ENCODE peak calls at places on chromosomes 2 and 18, in nine cellular contexts. C is stimulated activated CD4-positive, alpha-beta T cell treated with anti-CD3 and anti-CD28 coated beads, Interleukin-4, amount 100 ng/mL, for 4 hours; X is activated T-helper 1 cell treated with Interleukin-2 at 50 U/mL for 16 hours; A is cardiac muscle cell; G is stomach; W is stimulated activated CD8-positive, alpha-beta memory T cell treated with anti-CD3 and anti-CD28 coated beads, Interleukin-15, amount 100 ng/mL, for 24 hours; Z is memory B cell; Q is testis; V is mucosa of gallbladder. T is an unnamed sample.

GRCh38 chr18:4987452-4988405 is 209.3 kb downstream of the AKAIN1 start:
- DNase-seq in C (no peak), Q (no peak), A (no peak), Z (no peak), G (no peak), X (no peak), V (no peak), W (no peak), T (no peak)

GRCh38 chr2:241038374-241039180 is 40.2 kb downstream of the SNED1 start:
- DNase-seq in G (no peak), V (no peak), C (no peak), X (no peak), Z (no peak), A (no peak), Q (no peak), W (no peak), T (no peak)

GRCh38 chr2:155368934-155369333 is 670.4 kb downstream of the KCNJ3 start:
- DNase-seq in G (no peak), V (no peak), X (no peak), C (no peak), W (no peak), Z (no peak), Q (no peak), A (peak), T (no peak)

GRCh38 chr2:25279091-25279651 is 62.6 kb downstream of the DNMT3A start:
- DNase-seq in Q (peak), A (no peak), G (peak), V (peak), X (no peak), Z (peak), C (no peak), W (no peak), T (no peak)

GRCh38 chr2:59936031-59936430 is 617.4 kb downstream of the BCL11A start:
- DNase-seq in G (no peak), X (no peak), Q (no peak), A (no peak), W (no peak), Z (no peak), V (no peak), C (no peak), T (no peak)

GRCh38 chr2:28405537-28405936 is 12.9 kb downstream of the FOSL2 start:
- DNase-seq in X (no peak), Z (no peak), V (no peak), W (no peak), G (no peak), A (no peak), Q (no peak), C (no peak), T (no peak)

GRCh38 chr2:24858996-24859395 is 61.0 kb downstream of the ADCY3 start:
- DNase-seq in V (no peak), G (no peak), Q (no peak), X (no peak), Z (no peak), C (no peak), W (no peak), A (no peak), T (no peak)

GRCh38 chr2:42064417-42064942 is 16.7 kb downstream of the PKDCC start:
- DNase-seq in V (peak), Z (no peak), X (no peak), C (no peak), Q (no peak), W (no peak), G (no peak), A (no peak), T (no peak)

GRCh38 chr2:95298471-95299111 is 1.4 kb downstream of the KCNIP3 start:
- DNase-seq in W (no peak), G (no peak), V (no peak), A (no peak), X (no peak), Q (no peak), Z (no peak), C (no peak), T (no peak)

GRCh38 chr2:237674731-237675276 is 47.4 kb downstream of the LRRFIP1 start:
- DNase-seq in A (peak), W (peak), X (peak), Z (peak), Q (peak), C (peak), V (peak), G (peak), T (peak)

GRCh38 chr2:181955010-181955409 is 30.6 kb upstream of the PPP1R1C start:
- DNase-seq in Z (no peak), G (no peak), Q (no peak), V (no peak), X (no peak), W (no peak), A (no peak), C (no peak), T (no peak)

GRCh38 chr2:96164459-96165184 is 19.4 kb upstream of the DUSP2 start:
- DNase-seq in W (no peak), A (no peak), C (peak), Z (peak), G (no peak), Q (no peak), V (no peak), X (no peak), T (no peak)

GRCh38 chr2:26757873-26758789 is 6.0 kb upstream of the SLC35F6 start:
- DNase-seq in W (no peak), V (peak), A (no peak), X (no peak), Q (no peak), G (peak), C (no peak), Z (no peak), T (no peak)

GRCh38 chr2:69798466-69798908 is 31.0 kb upstream of the GMCL1 start:
- DNase-seq in W (no peak), X (no peak), C (no peak), A (no peak), G (peak), Q (peak), V (peak), Z (no peak), T (no peak)

GRCh38 chr2:26724004-26724750 is 31.7 kb downstream of the KCNK3 start:
- DNase-seq in A (no peak), G (peak), V (no peak), X (no peak), Q (peak), W (no peak), Z (no peak), C (no peak), T (no peak)

GRCh38 chr2:47173986-47174730 is 19.1 kb upstream of the STPG4 start:
- DNase-seq in X (no peak), V (no peak), G (no peak), W (no peak), C (no peak), A (no peak), Z (no peak), Q (no peak), T (no peak)

GRCh38 chr2:133576714-133577113 is 8.5 kb upstream of the NCKAP5 start:
- DNase-seq in V (no peak), X (no peak), Q (no peak), Z (no peak), C (no peak), A (no peak), W (no peak), G (no peak), T (no peak)

GRCh38 chr18:519019-519879 is 18.7 kb upstream of the COLEC12 start:
- DNase-seq in W (no peak), G (peak), C (no peak), X (no peak), V (no peak), Q (peak), Z (no peak), A (peak), T (no peak)

GRCh38 chr2:17768894-17769293 is 15.0 kb downstream of the GEN1 start:
- DNase-seq in C (no peak), Z (no peak), A (no peak), W (no peak), V (no peak), G (no peak), X (no peak), Q (no peak), T (no peak)

GRCh38 chr18:79393181-79393598 is 2.5 kb upstream of the NFATC1 start:
- DNase-seq in A (no peak), Q (no peak), X (no peak), W (no peak), C (no peak), G (no peak), Z (no peak), V (no peak), T (no peak)

GRCh38 chr18:68275616-68276015 is 439.3 kb downstream of the TMX3 start:
- DNase-seq in G (no peak), A (no peak), W (no peak), Z (no peak), C (no peak), Q (no peak), V (no peak), X (no peak), T (no peak)

GRCh38 chr2:128308889-128309288 is 9.8 kb downstream of the HS6ST1 start:
- DNase-seq in W (no peak), Q (no peak), C (no peak), X (no peak), G (no peak), A (no peak), V (no peak), Z (no peak), T (no peak)

GRCh38 chr2:162480067-162480466 is 136.1 kb downstream of the GCA start:
- DNase-seq in C (no peak), V (no peak), Z (no peak), X (no peak), A (no peak), Q (no peak), W (no peak), G (no peak), T (no peak)

GRCh38 chr2:98565286-98565860 is 42.9 kb downstream of the COA5 start:
- DNase-seq in G (no peak), Q (no peak), Z (no peak), W (no peak), X (no peak), A (no peak), V (no peak), C (no peak), T (no peak)

GRCh38 chr2:239244625-239245024 is 156.2 kb downstream of the HDAC4 start:
- DNase-seq in C (no peak), G (peak), V (no peak), W (no peak), X (no peak), A (no peak), Q (no peak), Z (no peak), T (no peak)

T was measured in activated T-helper 9 cell treated with anti-CD3 and anti-CD28 coated beads, Interleukin-2, amount 50 U/mL, for 16 hours.